ENCODE peak calls at places on chromosomes 4 and X, in five cellular contexts. One of them, this sample, is unnamed.

GRCh38 chrX:37818031-37818430 is 29.3 kb downstream of the DYNLT3 start:
- DNase-seq in tibial nerve: no peak
- DNase-seq in OCI-LY7: peak; percentile 87
- DNase-seq in Karpas-422: peak; percentile 91
- DNase-seq in WERI-Rb-1: no peak
- DNase-seq in this sample: no peak

GRCh38 chr4:39442910-39443480 is 15.7 kb downstream of the RPL9 start:
- DNase-seq in tibial nerve: no peak
- DNase-seq in OCI-LY7: no peak
- DNase-seq in Karpas-422: no peak
- DNase-seq in WERI-Rb-1: no peak
- DNase-seq in this sample: no peak

GRCh38 chrX:100654256-100654655 is 10.3 kb downstream of the SRPX2 start:
- DNase-seq in tibial nerve: no peak
- DNase-seq in OCI-LY7: peak; percentile 3
- DNase-seq in Karpas-422: no peak
- DNase-seq in WERI-Rb-1: peak; percentile 30
- DNase-seq in this sample: no peak

GRCh38 chrX:4268676-4269075 is 555.2 kb upstream of the PRKX start:
- DNase-seq in tibial nerve: no peak
- DNase-seq in OCI-LY7: no peak
- DNase-seq in Karpas-422: no peak
- DNase-seq in WERI-Rb-1: no peak
- DNase-seq in this sample: no peak

GRCh38 chr4:93834371-93835066 is 6.0 kb downstream of the ATOH1 start:
- DNase-seq in tibial nerve: no peak
- DNase-seq in OCI-LY7: no peak
- DNase-seq in Karpas-422: no peak
- DNase-seq in WERI-Rb-1: no peak
- DNase-seq in this sample: no peak

GRCh38 chr4:132101526-132101925 is 1047.6 kb upstream of the PCDH10 start:
- DNase-seq in tibial nerve: no peak
- DNase-seq in OCI-LY7: no peak
- DNase-seq in Karpas-422: no peak
- DNase-seq in WERI-Rb-1: no peak
- DNase-seq in this sample: no peak

GRCh38 chrX:53882331-53882730 is 161.9 kb downstream of the PHF8 start:
- DNase-seq in tibial nerve: no peak
- DNase-seq in OCI-LY7: no peak
- DNase-seq in Karpas-422: no peak
- DNase-seq in WERI-Rb-1: no peak
- DNase-seq in this sample: no peak

GRCh38 chr4:22645481-22646182 is 47.1 kb upstream of the GBA3 start:
- DNase-seq in tibial nerve: no peak
- DNase-seq in OCI-LY7: no peak
- DNase-seq in Karpas-422: no peak
- DNase-seq in WERI-Rb-1: no peak
- DNase-seq in this sample: no peak

GRCh38 chr4:31655328-31655727 is 935.2 kb downstream of the PCDH7 start:
- DNase-seq in tibial nerve: no peak
- DNase-seq in OCI-LY7: no peak
- DNase-seq in Karpas-422: no peak
- DNase-seq in WERI-Rb-1: no peak
- DNase-seq in this sample: no peak

GRCh38 chr4:24582235-24582863 is 2.0 kb downstream of the DHX15 start:
- DNase-seq in tibial nerve: no peak
- DNase-seq in OCI-LY7: no peak
- DNase-seq in Karpas-422: no peak
- DNase-seq in WERI-Rb-1: peak; percentile 19
- DNase-seq in this sample: no peak

GRCh38 chrX:3191821-3192220 is 150.6 kb downstream of the ARSF start:
- DNase-seq in tibial nerve: no peak
- DNase-seq in OCI-LY7: no peak
- DNase-seq in Karpas-422: no peak
- DNase-seq in WERI-Rb-1: no peak
- DNase-seq in this sample: no peak

GRCh38 chr4:26943391-26943790 is 82.8 kb downstream of the STIM2 start:
- DNase-seq in tibial nerve: no peak
- DNase-seq in OCI-LY7: no peak
- DNase-seq in Karpas-422: no peak
- DNase-seq in WERI-Rb-1: no peak
- DNase-seq in this sample: no peak

GRCh38 chrX:155966876-155967275 is 30.6 kb upstream of the IL9R start:
- DNase-seq in tibial nerve: no peak
- DNase-seq in OCI-LY7: peak; percentile 34
- DNase-seq in Karpas-422: peak; percentile 81
- DNase-seq in WERI-Rb-1: peak; percentile 89
- DNase-seq in this sample: no peak

GRCh38 chr4:7799306-7799705 is 140.4 kb downstream of the AFAP1 start:
- DNase-seq in tibial nerve: no peak
- DNase-seq in OCI-LY7: no peak
- DNase-seq in Karpas-422: no peak
- DNase-seq in WERI-Rb-1: no peak
- DNase-seq in this sample: no peak

GRCh38 chr4:155391932-155392331 is 15.2 kb upstream of the MAP9 start:
- DNase-seq in tibial nerve: no peak
- DNase-seq in OCI-LY7: no peak
- DNase-seq in Karpas-422: no peak
- DNase-seq in WERI-Rb-1: no peak
- DNase-seq in this sample: no peak

GRCh38 chr4:6834867-6835266 is 52.3 kb downstream of the KIAA0232 start:
- DNase-seq in tibial nerve: no peak
- DNase-seq in OCI-LY7: no peak
- DNase-seq in Karpas-422: no peak
- DNase-seq in WERI-Rb-1: no peak
- DNase-seq in this sample: no peak

GRCh38 chrX:87140800-87141483 is 376.7 kb upstream of the KLHL4 start:
- DNase-seq in tibial nerve: no peak
- DNase-seq in OCI-LY7: no peak
- DNase-seq in Karpas-422: no peak
- DNase-seq in WERI-Rb-1: no peak
- DNase-seq in this sample: no peak

GRCh38 chr4:120869511-120870278 is 52.8 kb downstream of the PRDM5 start:
- DNase-seq in tibial nerve: no peak
- DNase-seq in OCI-LY7: no peak
- DNase-seq in Karpas-422: no peak
- DNase-seq in WERI-Rb-1: no peak
- DNase-seq in this sample: no peak

GRCh38 chrX:54288277-54288676 is 69.6 kb downstream of the WNK3 start:
- DNase-seq in tibial nerve: no peak
- DNase-seq in OCI-LY7: no peak
- DNase-seq in Karpas-422: no peak
- DNase-seq in WERI-Rb-1: no peak
- DNase-seq in this sample: no peak

DNA sequence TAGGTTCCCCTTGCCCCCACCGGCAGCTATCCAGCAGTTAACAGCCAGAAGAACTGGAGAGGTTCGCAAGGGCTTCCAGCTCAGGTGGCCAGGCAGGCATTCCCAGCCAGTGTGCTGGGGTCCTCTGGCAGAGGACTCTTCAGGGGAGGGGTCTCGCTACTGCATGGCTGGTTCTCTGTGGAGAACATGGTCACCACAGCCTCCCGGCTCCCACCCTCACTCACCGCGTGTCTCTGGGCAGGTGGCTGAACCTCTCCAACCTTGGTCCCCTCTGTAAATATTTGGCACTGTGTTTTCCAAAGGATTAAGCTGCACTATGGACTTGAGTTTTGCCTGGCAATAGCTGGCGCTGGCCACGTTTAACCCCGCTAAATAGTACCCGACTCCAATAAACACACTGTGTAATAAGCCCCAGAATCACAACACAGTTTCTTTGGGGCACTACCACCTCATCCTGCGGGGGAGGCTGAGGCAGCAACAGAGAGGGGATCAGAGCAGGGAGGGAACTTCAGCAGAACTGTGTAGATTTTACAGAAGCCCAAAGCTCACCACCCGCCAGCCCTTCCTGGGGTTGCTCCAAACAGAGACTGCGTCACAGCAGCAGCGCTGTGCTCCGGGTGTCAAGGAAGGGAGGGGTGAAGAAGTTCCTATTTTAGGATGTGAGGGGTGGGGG is 15.2 kb downstream of the BCOR start:
- DNase-seq in tibial nerve: no peak
- DNase-seq in OCI-LY7: no peak
- DNase-seq in Karpas-422: no peak
- DNase-seq in WERI-Rb-1: no peak
- DNase-seq in this sample: no peak
- H3K27ac ChIP-seq in tibial nerve: no peak overlapping the region
- H3K27ac ChIP-seq in OCI-LY7: no peak overlapping the region
- H3K27ac ChIP-seq in Karpas-422: no peak overlapping the region
- H3K27ac ChIP-seq in WERI-Rb-1: no peak overlapping the region
- H3K27ac ChIP-seq in this sample: no peak overlapping the region

DNA sequence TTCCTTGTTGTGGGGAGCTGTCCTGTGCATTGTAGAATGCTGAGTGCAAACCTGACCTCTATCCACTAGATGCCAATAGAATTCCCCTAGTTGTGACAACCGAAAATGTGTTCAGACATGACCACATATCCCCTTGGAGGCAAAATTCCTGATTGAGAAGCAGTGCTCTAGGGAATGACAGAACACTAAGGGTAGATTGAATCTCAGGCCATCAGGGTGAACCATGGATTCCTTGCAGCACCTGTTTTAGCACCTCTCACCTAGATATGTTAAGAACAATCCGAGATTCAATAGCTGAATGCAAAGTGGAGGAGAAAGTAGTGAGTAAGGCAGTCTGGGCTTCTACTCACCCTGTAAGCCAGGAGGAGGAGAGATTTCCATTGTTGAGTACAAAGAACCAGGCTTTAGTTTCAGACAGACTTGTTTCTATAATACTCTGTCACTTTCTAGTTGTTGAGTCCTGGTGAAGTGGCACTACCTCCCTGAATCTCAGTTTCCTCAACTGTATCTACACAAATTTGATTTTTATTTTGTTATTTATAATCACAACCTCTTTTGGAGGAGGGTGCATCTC is 111.0 kb upstream of the RAP2C start:
- DNase-seq in tibial nerve: no peak
- DNase-seq in OCI-LY7: no peak
- DNase-seq in Karpas-422: no peak
- DNase-seq in WERI-Rb-1: no peak
- DNase-seq in this sample: no peak
- H3K27ac ChIP-seq in tibial nerve: no peak overlapping the region
- H3K27ac ChIP-seq in OCI-LY7: no peak overlapping the region
- H3K27ac ChIP-seq in Karpas-422: no peak overlapping the region
- H3K27ac ChIP-seq in WERI-Rb-1: no peak overlapping the region
- H3K27ac ChIP-seq in this sample: no peak overlapping the region

DNA sequence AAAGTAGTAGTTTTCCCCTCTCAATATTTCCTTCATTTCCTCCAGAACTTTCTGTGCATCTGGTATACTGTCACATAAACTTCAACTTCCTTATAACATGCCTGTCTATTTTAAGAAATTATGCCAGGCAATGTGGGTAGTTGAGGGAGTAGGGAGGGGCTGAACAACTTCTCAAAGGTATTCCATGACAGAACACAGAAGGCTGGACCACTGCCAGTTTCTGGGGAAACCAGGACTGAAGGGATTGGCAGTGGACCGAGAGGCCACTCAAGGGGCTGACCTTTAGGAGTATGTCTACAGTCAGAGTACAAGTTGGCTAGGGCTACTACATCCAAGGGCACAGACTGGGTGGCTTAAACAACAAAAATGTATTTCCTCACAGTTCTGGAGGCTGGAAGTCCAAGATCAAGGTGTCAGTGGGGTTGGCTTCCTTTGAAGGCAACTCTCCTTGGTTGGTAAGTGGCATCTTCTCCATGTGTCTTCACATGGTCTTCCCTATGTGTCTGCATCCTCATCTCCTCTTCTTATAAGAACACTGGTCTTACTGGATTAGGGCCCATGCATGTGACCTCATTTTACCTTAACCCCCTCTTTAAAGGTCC is 6.9 kb downstream of the SH3RF1 start:
- DNase-seq in tibial nerve: no peak
- DNase-seq in OCI-LY7: no peak
- DNase-seq in Karpas-422: no peak
- DNase-seq in WERI-Rb-1: no peak
- DNase-seq in this sample: no peak
- H3K27ac ChIP-seq in tibial nerve: no peak overlapping the region
- H3K27ac ChIP-seq in OCI-LY7: no peak overlapping the region
- H3K27ac ChIP-seq in Karpas-422: no peak overlapping the region
- H3K27ac ChIP-seq in WERI-Rb-1: no peak overlapping the region
- H3K27ac ChIP-seq in this sample: no peak overlapping the region

GRCh38 chr4:108466936-108467902 is 153.2 kb upstream of the RPL34 start:
- DNase-seq in tibial nerve: no peak
- DNase-seq in OCI-LY7: no peak
- DNase-seq in Karpas-422: no peak
- DNase-seq in WERI-Rb-1: peak; percentile 35
- DNase-seq in this sample: no peak

DNA sequence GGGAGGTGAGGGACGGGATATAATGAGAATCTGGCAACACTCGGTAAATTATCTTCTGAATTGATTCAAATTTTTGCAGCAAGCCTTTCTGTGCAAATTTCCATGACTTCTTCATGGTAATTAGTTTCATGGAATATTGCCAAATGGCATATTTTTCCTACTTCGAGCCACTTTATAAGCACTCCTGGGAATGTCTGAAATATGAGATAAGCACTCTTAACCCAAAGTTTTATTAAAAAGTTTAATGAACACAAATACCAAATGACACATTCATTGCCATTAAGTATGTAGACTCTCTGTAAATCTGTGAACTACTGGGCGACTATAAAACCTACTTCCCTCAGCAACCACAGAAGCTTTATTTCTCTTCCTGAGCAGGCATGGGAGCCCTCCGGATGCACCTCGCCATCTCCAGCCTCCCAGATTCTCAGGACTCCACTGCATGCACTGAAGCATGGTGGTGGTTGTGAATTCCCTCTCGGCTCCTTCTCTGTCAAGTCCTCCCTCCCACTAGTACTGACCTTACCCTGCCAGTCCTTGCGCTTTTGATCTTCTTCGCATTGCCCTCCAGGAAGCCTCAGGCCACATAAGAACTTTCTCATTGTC is 154.4 kb upstream of the RPL34 start:
- DNase-seq in tibial nerve: no peak
- DNase-seq in OCI-LY7: no peak
- DNase-seq in Karpas-422: no peak
- DNase-seq in WERI-Rb-1: no peak
- DNase-seq in this sample: no peak
- H3K27ac ChIP-seq in tibial nerve: no peak overlapping the region
- H3K27ac ChIP-seq in OCI-LY7: no peak overlapping the region
- H3K27ac ChIP-seq in Karpas-422: no peak overlapping the region
- H3K27ac ChIP-seq in WERI-Rb-1: no peak overlapping the region
- H3K27ac ChIP-seq in this sample: no peak overlapping the region

DNA sequence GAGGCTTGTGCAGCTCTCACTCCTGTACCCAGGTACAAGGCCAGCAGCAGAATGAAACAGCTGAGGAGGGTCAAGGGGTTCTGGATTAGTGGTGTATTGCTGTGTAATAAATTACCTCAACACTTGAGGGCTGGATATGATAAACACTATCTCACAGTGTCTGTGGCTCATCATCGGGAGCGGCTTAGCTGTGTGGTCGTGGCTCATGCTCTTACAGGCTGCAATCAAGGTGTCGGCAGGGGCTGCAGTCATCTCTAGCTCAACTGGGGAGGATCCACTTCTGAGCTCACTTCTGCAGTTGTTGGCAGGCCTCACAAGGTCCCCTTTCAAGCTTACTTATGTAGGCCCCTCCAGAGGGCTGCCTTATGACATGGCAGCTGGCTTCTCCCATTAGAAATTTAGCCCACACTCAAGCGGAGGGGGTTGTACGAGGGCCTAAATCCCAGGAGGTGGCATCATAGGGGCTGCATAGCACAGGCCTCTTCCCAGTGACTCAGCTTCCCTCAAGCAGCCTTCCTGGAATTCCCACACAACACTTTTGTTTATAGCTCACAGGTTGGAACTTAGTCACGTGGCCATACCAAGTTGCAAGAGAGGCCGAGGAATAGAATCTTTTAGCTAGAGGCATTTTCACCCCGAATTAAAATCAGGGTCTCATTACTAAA is 148.2 kb upstream of the RPS6KA3 start:
- DNase-seq in tibial nerve: no peak
- DNase-seq in OCI-LY7: no peak
- DNase-seq in Karpas-422: no peak
- DNase-seq in WERI-Rb-1: no peak
- DNase-seq in this sample: no peak
- H3K27ac ChIP-seq in tibial nerve: no peak overlapping the region
- H3K27ac ChIP-seq in OCI-LY7: no peak overlapping the region
- H3K27ac ChIP-seq in Karpas-422: no peak overlapping the region
- H3K27ac ChIP-seq in WERI-Rb-1: no peak overlapping the region
- H3K27ac ChIP-seq in this sample: no peak overlapping the region